ENCODE peak calls at places on chromosomes 16 and 17, in eight cellular contexts. One of them, this sample, is unnamed.
A peak's percentile ranks its signal among the peaks of the same experiment; 100 is the strongest.

GRCh38 chr17:57379237-57380054 is 123.1 kb downstream of the MSI2 start:
- DNase-seq in fibroblast of pulmonary artery: peak; percentile 81
- DNase-seq in dorsolateral prefrontal cortex: no peak
- DNase-seq in suprapubic skin: no peak
- DNase-seq in fibroblast of lung: peak; percentile 49
- DNase-seq in mucosa of descending colon: no peak
- DNase-seq in gastrocnemius medialis: no peak
- DNase-seq in breast epithelium: no peak
- DNase-seq in this sample: no peak

GRCh38 chr17:81285179-81285878 is 9.8 kb downstream of the SLC38A10 start:
- DNase-seq in fibroblast of pulmonary artery: peak; percentile 42
- DNase-seq in dorsolateral prefrontal cortex: no peak
- DNase-seq in suprapubic skin: peak; percentile 83
- DNase-seq in fibroblast of lung: peak; percentile 34
- DNase-seq in mucosa of descending colon: peak; percentile 61
- DNase-seq in gastrocnemius medialis: peak; percentile 57
- DNase-seq in breast epithelium: no peak
- DNase-seq in this sample: no peak

GRCh38 chr17:42016411-42016831 is 818 bp downstream of the DNAJC7 start:
- DNase-seq in fibroblast of pulmonary artery: peak; percentile 26
- DNase-seq in dorsolateral prefrontal cortex: no peak
- DNase-seq in suprapubic skin: no peak
- DNase-seq in fibroblast of lung: peak; percentile 31
- DNase-seq in mucosa of descending colon: no peak
- DNase-seq in gastrocnemius medialis: no peak
- DNase-seq in breast epithelium: no peak
- DNase-seq in this sample: no peak

GRCh38 chr16:29927523-29927905 is 1.5 kb upstream of the KCTD13 start:
- DNase-seq in fibroblast of pulmonary artery: no peak
- DNase-seq in dorsolateral prefrontal cortex: no peak
- DNase-seq in suprapubic skin: no peak
- DNase-seq in fibroblast of lung: peak; percentile 16
- DNase-seq in mucosa of descending colon: no peak
- DNase-seq in gastrocnemius medialis: no peak
- DNase-seq in breast epithelium: no peak
- DNase-seq in this sample: no peak

GRCh38 chr17:79808763-79809529 is 12.1 kb upstream of the CBX8 start:
- DNase-seq in fibroblast of pulmonary artery: peak; percentile 61
- DNase-seq in dorsolateral prefrontal cortex: no peak
- DNase-seq in suprapubic skin: no peak
- DNase-seq in fibroblast of lung: no peak
- DNase-seq in mucosa of descending colon: peak; percentile 63
- DNase-seq in gastrocnemius medialis: no peak
- DNase-seq in breast epithelium: no peak
- DNase-seq in this sample: no peak

GRCh38 chr17:77503293-77503655 is 362.5 kb downstream of the SEC14L1 start:
- DNase-seq in fibroblast of pulmonary artery: no peak
- DNase-seq in dorsolateral prefrontal cortex: no peak
- DNase-seq in suprapubic skin: peak; percentile 44
- DNase-seq in fibroblast of lung: no peak
- DNase-seq in mucosa of descending colon: no peak
- DNase-seq in gastrocnemius medialis: no peak
- DNase-seq in breast epithelium: no peak
- DNase-seq in this sample: no peak

GRCh38 chr16:24291932-24292331 is 35.8 kb downstream of the CACNG3 start:
- DNase-seq in fibroblast of pulmonary artery: no peak
- DNase-seq in dorsolateral prefrontal cortex: no peak
- DNase-seq in suprapubic skin: no peak
- DNase-seq in fibroblast of lung: no peak
- DNase-seq in mucosa of descending colon: no peak
- DNase-seq in gastrocnemius medialis: no peak
- DNase-seq in breast epithelium: no peak
- DNase-seq in this sample: no peak

GRCh38 chr16:57446530-57447141 is 549 bp downstream of the CIAPIN1 start:
- DNase-seq in fibroblast of pulmonary artery: peak; percentile 34
- DNase-seq in dorsolateral prefrontal cortex: no peak
- DNase-seq in suprapubic skin: peak; percentile 83
- DNase-seq in fibroblast of lung: peak; percentile 23
- DNase-seq in mucosa of descending colon: no peak
- DNase-seq in gastrocnemius medialis: peak; percentile 43
- DNase-seq in breast epithelium: no peak
- DNase-seq in this sample: no peak

GRCh38 chr17:41329279-41329925 is 13.9 kb upstream of the KRTAP17-1 start:
- DNase-seq in fibroblast of pulmonary artery: peak; percentile 47
- DNase-seq in dorsolateral prefrontal cortex: peak; percentile 56
- DNase-seq in suprapubic skin: peak; percentile 52
- DNase-seq in fibroblast of lung: peak; percentile 39
- DNase-seq in mucosa of descending colon: peak; percentile 76
- DNase-seq in gastrocnemius medialis: no peak
- DNase-seq in breast epithelium: no peak
- DNase-seq in this sample: no peak

GRCh38 chr17:29292071-29292991 is 1.6 kb downstream of the NUFIP2 start:
- DNase-seq in fibroblast of pulmonary artery: peak; percentile 60
- DNase-seq in dorsolateral prefrontal cortex: peak; percentile 62
- DNase-seq in suprapubic skin: peak; percentile 88
- DNase-seq in fibroblast of lung: peak; percentile 38
- DNase-seq in mucosa of descending colon: peak; percentile 80
- DNase-seq in gastrocnemius medialis: peak; percentile 70
- DNase-seq in breast epithelium: peak; percentile 55
- DNase-seq in this sample: peak; percentile 61

GRCh38 chr17:68101992-68102758 is 66.6 kb downstream of the KPNA2 start:
- DNase-seq in fibroblast of pulmonary artery: peak; percentile 10
- DNase-seq in dorsolateral prefrontal cortex: no peak
- DNase-seq in suprapubic skin: no peak
- DNase-seq in fibroblast of lung: no peak
- DNase-seq in mucosa of descending colon: peak; percentile 67
- DNase-seq in gastrocnemius medialis: no peak
- DNase-seq in breast epithelium: no peak
- DNase-seq in this sample: no peak

GRCh38 chr17:43719578-43719977 is 39.0 kb downstream of the SOST start:
- DNase-seq in fibroblast of pulmonary artery: no peak
- DNase-seq in dorsolateral prefrontal cortex: no peak
- DNase-seq in suprapubic skin: no peak
- DNase-seq in fibroblast of lung: no peak
- DNase-seq in mucosa of descending colon: no peak
- DNase-seq in gastrocnemius medialis: no peak
- DNase-seq in breast epithelium: no peak
- DNase-seq in this sample: no peak

GRCh38 chr16:61042736-61043135 is 993.5 kb downstream of the CDH8 start:
- DNase-seq in fibroblast of pulmonary artery: no peak
- DNase-seq in dorsolateral prefrontal cortex: no peak
- DNase-seq in suprapubic skin: no peak
- DNase-seq in fibroblast of lung: no peak
- DNase-seq in mucosa of descending colon: no peak
- DNase-seq in gastrocnemius medialis: no peak
- DNase-seq in breast epithelium: no peak
- DNase-seq in this sample: no peak

GRCh38 chr17:47305302-47305923 is 18.3 kb upstream of the EFCAB13 start:
- DNase-seq in fibroblast of pulmonary artery: peak; percentile 96
- DNase-seq in dorsolateral prefrontal cortex: no peak
- DNase-seq in suprapubic skin: no peak
- DNase-seq in fibroblast of lung: peak; percentile 96
- DNase-seq in mucosa of descending colon: no peak
- DNase-seq in gastrocnemius medialis: no peak
- DNase-seq in breast epithelium: no peak
- DNase-seq in this sample: no peak

GRCh38 chr17:50262001-50262794 is 12.1 kb upstream of the TMEM92 start:
- DNase-seq in fibroblast of pulmonary artery: no peak
- DNase-seq in dorsolateral prefrontal cortex: peak; percentile 12
- DNase-seq in suprapubic skin: peak; percentile 30
- DNase-seq in fibroblast of lung: no peak
- DNase-seq in mucosa of descending colon: no peak
- DNase-seq in gastrocnemius medialis: no peak
- DNase-seq in breast epithelium: peak; percentile 37
- DNase-seq in this sample: peak; percentile 17

GRCh38 chr16:64132686-64133085 is 989.2 kb downstream of the CDH11 start:
- DNase-seq in fibroblast of pulmonary artery: no peak
- DNase-seq in dorsolateral prefrontal cortex: no peak
- DNase-seq in suprapubic skin: no peak
- DNase-seq in fibroblast of lung: no peak
- DNase-seq in mucosa of descending colon: no peak
- DNase-seq in gastrocnemius medialis: no peak
- DNase-seq in breast epithelium: no peak
- DNase-seq in this sample: no peak

GRCh38 chr17:41215681-41216080 is 10.8 kb upstream of the KRTAP9-2 start:
- DNase-seq in fibroblast of pulmonary artery: no peak
- DNase-seq in dorsolateral prefrontal cortex: no peak
- DNase-seq in suprapubic skin: no peak
- DNase-seq in fibroblast of lung: no peak
- DNase-seq in mucosa of descending colon: no peak
- DNase-seq in gastrocnemius medialis: no peak
- DNase-seq in breast epithelium: no peak
- DNase-seq in this sample: no peak

GRCh38 chr16:3141781-3142311 is 7.0 kb downstream of the ZNF213 start:
- DNase-seq in fibroblast of pulmonary artery: no peak
- DNase-seq in dorsolateral prefrontal cortex: no peak
- DNase-seq in suprapubic skin: no peak
- DNase-seq in fibroblast of lung: no peak
- DNase-seq in mucosa of descending colon: no peak
- DNase-seq in gastrocnemius medialis: no peak
- DNase-seq in breast epithelium: no peak
- DNase-seq in this sample: no peak

GRCh38 chr16:15799851-15800495 is 56.9 kb downstream of the MYH11 start:
- DNase-seq in fibroblast of pulmonary artery: no peak
- DNase-seq in dorsolateral prefrontal cortex: no peak
- DNase-seq in suprapubic skin: no peak
- DNase-seq in fibroblast of lung: no peak
- DNase-seq in mucosa of descending colon: no peak
- DNase-seq in gastrocnemius medialis: no peak
- DNase-seq in breast epithelium: no peak
- DNase-seq in this sample: no peak

GRCh38 chr16:85153656-85154091 is 41.4 kb upstream of the CIBAR2 start:
- DNase-seq in fibroblast of pulmonary artery: no peak
- DNase-seq in dorsolateral prefrontal cortex: no peak
- DNase-seq in suprapubic skin: no peak
- DNase-seq in fibroblast of lung: no peak
- DNase-seq in mucosa of descending colon: no peak
- DNase-seq in gastrocnemius medialis: peak; percentile 97
- DNase-seq in breast epithelium: no peak
- DNase-seq in this sample: no peak

GRCh38 chr16:69927056-69927757 is 23.9 kb upstream of the CLEC18A start:
- DNase-seq in fibroblast of pulmonary artery: peak; percentile 77
- DNase-seq in dorsolateral prefrontal cortex: no peak
- DNase-seq in suprapubic skin: no peak
- DNase-seq in fibroblast of lung: peak; percentile 87
- DNase-seq in mucosa of descending colon: no peak
- DNase-seq in gastrocnemius medialis: peak; percentile 70
- DNase-seq in breast epithelium: no peak
- DNase-seq in this sample: no peak

GRCh38 chr17:74408830-74409229 is 23.1 kb upstream of the GPRC5C start:
- DNase-seq in fibroblast of pulmonary artery: no peak
- DNase-seq in dorsolateral prefrontal cortex: no peak
- DNase-seq in suprapubic skin: no peak
- DNase-seq in fibroblast of lung: no peak
- DNase-seq in mucosa of descending colon: no peak
- DNase-seq in gastrocnemius medialis: no peak
- DNase-seq in breast epithelium: no peak
- DNase-seq in this sample: no peak

GRCh38 chr16:80656731-80657150 is 115.9 kb downstream of the DYNLRB2 start:
- DNase-seq in fibroblast of pulmonary artery: no peak
- DNase-seq in dorsolateral prefrontal cortex: no peak
- DNase-seq in suprapubic skin: no peak
- DNase-seq in fibroblast of lung: no peak
- DNase-seq in mucosa of descending colon: no peak
- DNase-seq in gastrocnemius medialis: no peak
- DNase-seq in breast epithelium: no peak
- DNase-seq in this sample: no peak

GRCh38 chr17:42679492-42680330 is 1.9 kb downstream of the CCR10 start:
- DNase-seq in fibroblast of pulmonary artery: peak; percentile 82
- DNase-seq in dorsolateral prefrontal cortex: peak; percentile 83
- DNase-seq in suprapubic skin: no peak
- DNase-seq in fibroblast of lung: peak; percentile 79
- DNase-seq in mucosa of descending colon: peak; percentile 89
- DNase-seq in gastrocnemius medialis: peak; percentile 83
- DNase-seq in breast epithelium: peak; percentile 78
- DNase-seq in this sample: peak; percentile 71

GRCh38 chr17:39668141-39668924 is at the start of gene PNMT:
- DNase-seq in fibroblast of pulmonary artery: peak; percentile 61
- DNase-seq in dorsolateral prefrontal cortex: peak; percentile 70
- DNase-seq in suprapubic skin: no peak
- DNase-seq in fibroblast of lung: peak; percentile 53
- DNase-seq in mucosa of descending colon: peak; percentile 86
- DNase-seq in gastrocnemius medialis: peak; percentile 75
- DNase-seq in breast epithelium: no peak
- DNase-seq in this sample: peak; percentile 69
- TF ChIP-seq CTCF in fibroblast of pulmonary artery: peak; percentile 48
- TF ChIP-seq CTCF in dorsolateral prefrontal cortex: peak; percentile 57
- TF ChIP-seq CTCF in suprapubic skin: peak; percentile 66
- TF ChIP-seq CTCF in fibroblast of lung: peak; percentile 47
- TF ChIP-seq CTCF in mucosa of descending colon: peak; percentile 64
- TF ChIP-seq CTCF in gastrocnemius medialis: peak; percentile 80
- TF ChIP-seq CTCF in breast epithelium: peak; percentile 74
- TF ChIP-seq CTCF in this sample: peak; percentile 60

DNA sequence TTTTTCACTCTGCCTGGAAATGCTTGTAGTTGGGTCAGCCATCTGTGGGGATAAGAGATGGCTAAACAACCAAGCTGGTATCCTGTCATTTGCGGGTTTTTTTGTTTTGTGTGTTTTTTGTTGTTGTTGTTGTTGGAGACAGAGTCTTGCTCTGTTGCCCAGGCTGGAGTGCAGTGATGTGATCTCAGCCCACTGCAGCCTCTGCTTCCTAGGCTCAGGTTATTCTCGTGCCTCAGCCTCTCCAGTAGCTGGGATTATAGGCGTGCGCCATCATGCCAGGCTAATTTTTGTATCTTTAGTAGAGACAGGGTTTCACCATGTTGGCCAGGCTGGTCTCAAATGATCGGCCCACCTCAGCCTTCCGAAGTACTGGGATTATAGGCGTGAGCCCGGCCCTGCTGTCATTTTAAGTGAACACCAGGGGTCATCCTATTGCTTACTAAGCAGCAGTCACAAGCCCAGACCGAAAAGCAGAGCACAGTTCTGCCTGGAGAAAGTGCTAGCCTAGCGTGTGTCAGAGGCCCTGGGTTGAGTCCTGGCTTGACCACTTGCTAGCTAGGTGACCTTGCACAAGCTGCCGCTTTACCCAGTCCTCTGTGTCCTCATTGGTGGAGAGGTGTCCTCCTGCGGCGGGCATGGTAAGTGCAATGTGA is 4.6 kb downstream of the SMCR8 start:
- DNase-seq in fibroblast of pulmonary artery: peak; percentile 79
- DNase-seq in dorsolateral prefrontal cortex: no peak
- DNase-seq in suprapubic skin: no peak
- DNase-seq in fibroblast of lung: peak; percentile 49
- DNase-seq in mucosa of descending colon: no peak
- DNase-seq in gastrocnemius medialis: no peak
- DNase-seq in breast epithelium: no peak
- DNase-seq in this sample: no peak
- TF ChIP-seq CTCF in fibroblast of pulmonary artery: peak; percentile 63
- TF ChIP-seq CTCF in dorsolateral prefrontal cortex: peak; percentile 34
- TF ChIP-seq CTCF in suprapubic skin: peak; percentile 29
- TF ChIP-seq CTCF in fibroblast of lung: peak; percentile 61
- TF ChIP-seq CTCF in mucosa of descending colon: no peak
- TF ChIP-seq CTCF in gastrocnemius medialis: no peak
- TF ChIP-seq CTCF in breast epithelium: peak; percentile 47
- TF ChIP-seq CTCF in this sample: peak; percentile 40

GRCh38 chr16:62205459-62205858 is 169.2 kb upstream of the CDH8 start:
- DNase-seq in fibroblast of pulmonary artery: no peak
- DNase-seq in dorsolateral prefrontal cortex: no peak
- DNase-seq in suprapubic skin: no peak
- DNase-seq in fibroblast of lung: no peak
- DNase-seq in mucosa of descending colon: no peak
- DNase-seq in gastrocnemius medialis: no peak
- DNase-seq in breast epithelium: no peak
- DNase-seq in this sample: no peak
- TF ChIP-seq CTCF in fibroblast of pulmonary artery: no peak
- TF ChIP-seq CTCF in dorsolateral prefrontal cortex: no peak
- TF ChIP-seq CTCF in suprapubic skin: no peak
- TF ChIP-seq CTCF in fibroblast of lung: no peak
- TF ChIP-seq CTCF in mucosa of descending colon: no peak
- TF ChIP-seq CTCF in gastrocnemius medialis: no peak
- TF ChIP-seq CTCF in breast epithelium: no peak
- TF ChIP-seq CTCF in this sample: peak; percentile 40

GRCh38 chr17:6843241-6843890 is 11.8 kb upstream of the TEKT1 start:
- DNase-seq in fibroblast of pulmonary artery: peak; percentile 76
- DNase-seq in dorsolateral prefrontal cortex: no peak
- DNase-seq in suprapubic skin: no peak
- DNase-seq in fibroblast of lung: peak; percentile 29
- DNase-seq in mucosa of descending colon: no peak
- DNase-seq in gastrocnemius medialis: no peak
- DNase-seq in breast epithelium: no peak
- DNase-seq in this sample: no peak
- TF ChIP-seq CTCF in fibroblast of pulmonary artery: peak; percentile 46
- TF ChIP-seq CTCF in dorsolateral prefrontal cortex: peak; percentile 68
- TF ChIP-seq CTCF in suprapubic skin: peak; percentile 50
- TF ChIP-seq CTCF in fibroblast of lung: peak; percentile 2
- TF ChIP-seq CTCF in mucosa of descending colon: no peak
- TF ChIP-seq CTCF in gastrocnemius medialis: peak; percentile 17
- TF ChIP-seq CTCF in breast epithelium: peak; percentile 62
- TF ChIP-seq CTCF in this sample: peak; percentile 52

This sample was measured in mesothelial cell of epicardium.